ENCODE peak calls at places on chromosomes 2 and 18, in five cellular contexts. One of them, this sample, is unnamed.

GRCh38 chr2:15993232-15993610 is 52.9 kb downstream of the MYCN start:
- DNase-seq in left lung: no peak
- DNase-seq in mesendoderm: no peak
- DNase-seq in cardiac muscle cell: no peak
- DNase-seq in thoracic aorta: no peak
- DNase-seq in this sample: no peak

GRCh38 chr2:208657468-208657867 is 250.9 kb downstream of the PTH2R start:
- DNase-seq in cardiac muscle cell: no peak
- DNase-seq in mesendoderm: peak; percentile 50
- DNase-seq in left lung: no peak
- DNase-seq in thoracic aorta: no peak
- DNase-seq in this sample: no peak

GRCh38 chr18:74567805-74568204 is 29.9 kb upstream of the ZNF407 start:
- DNase-seq in left lung: no peak
- DNase-seq in cardiac muscle cell: no peak
- DNase-seq in thoracic aorta: no peak
- DNase-seq in mesendoderm: no peak
- DNase-seq in this sample: no peak

GRCh38 chr2:25251461-25252273 is 83.3 kb upstream of the POMC start:
- DNase-seq in left lung: peak; percentile 67
- DNase-seq in mesendoderm: peak; percentile 82
- DNase-seq in thoracic aorta: no peak
- DNase-seq in cardiac muscle cell: peak; percentile 44
- DNase-seq in this sample: no peak

GRCh38 chr2:201040867-201041628 is 30.4 kb downstream of the HYCC2 start:
- DNase-seq in mesendoderm: no peak
- DNase-seq in thoracic aorta: no peak
- DNase-seq in left lung: no peak
- DNase-seq in cardiac muscle cell: no peak
- DNase-seq in this sample: no peak

GRCh38 chr2:128436498-128437180 is 118.0 kb upstream of the HS6ST1 start:
- DNase-seq in left lung: no peak
- DNase-seq in mesendoderm: no peak
- DNase-seq in cardiac muscle cell: no peak
- DNase-seq in thoracic aorta: no peak
- DNase-seq in this sample: no peak

GRCh38 chr18:9575558-9575957 is 38.8 kb downstream of the PPP4R1 start:
- DNase-seq in mesendoderm: peak; percentile 75
- DNase-seq in thoracic aorta: peak; percentile 78
- DNase-seq in left lung: peak; percentile 71
- DNase-seq in cardiac muscle cell: peak; percentile 99
- DNase-seq in this sample: peak; percentile 54

GRCh38 chr18:59022167-59022945 is 117.3 kb upstream of the SEC11C start:
- DNase-seq in mesendoderm: no peak
- DNase-seq in left lung: no peak
- DNase-seq in cardiac muscle cell: peak; percentile 45
- DNase-seq in thoracic aorta: no peak
- DNase-seq in this sample: no peak

GRCh38 chr2:150469706-150470105 is 17.8 kb downstream of the RND3 start:
- DNase-seq in left lung: no peak
- DNase-seq in mesendoderm: no peak
- DNase-seq in thoracic aorta: no peak
- DNase-seq in cardiac muscle cell: no peak
- DNase-seq in this sample: no peak

GRCh38 chr2:185507703-185508102 is 230.9 kb upstream of the FSIP2 start:
- DNase-seq in mesendoderm: no peak
- DNase-seq in cardiac muscle cell: no peak
- DNase-seq in thoracic aorta: no peak
- DNase-seq in left lung: no peak
- DNase-seq in this sample: no peak

GRCh38 chr2:236614566-236614965 is 44.9 kb downstream of the ACKR3 start:
- DNase-seq in mesendoderm: no peak
- DNase-seq in left lung: no peak
- DNase-seq in cardiac muscle cell: no peak
- DNase-seq in thoracic aorta: no peak
- DNase-seq in this sample: no peak

GRCh38 chr18:35172451-35173035 is 68.3 kb upstream of the ZNF397 start:
- DNase-seq in thoracic aorta: no peak
- DNase-seq in left lung: no peak
- DNase-seq in mesendoderm: no peak
- DNase-seq in cardiac muscle cell: peak; percentile 49
- DNase-seq in this sample: no peak

DNA sequence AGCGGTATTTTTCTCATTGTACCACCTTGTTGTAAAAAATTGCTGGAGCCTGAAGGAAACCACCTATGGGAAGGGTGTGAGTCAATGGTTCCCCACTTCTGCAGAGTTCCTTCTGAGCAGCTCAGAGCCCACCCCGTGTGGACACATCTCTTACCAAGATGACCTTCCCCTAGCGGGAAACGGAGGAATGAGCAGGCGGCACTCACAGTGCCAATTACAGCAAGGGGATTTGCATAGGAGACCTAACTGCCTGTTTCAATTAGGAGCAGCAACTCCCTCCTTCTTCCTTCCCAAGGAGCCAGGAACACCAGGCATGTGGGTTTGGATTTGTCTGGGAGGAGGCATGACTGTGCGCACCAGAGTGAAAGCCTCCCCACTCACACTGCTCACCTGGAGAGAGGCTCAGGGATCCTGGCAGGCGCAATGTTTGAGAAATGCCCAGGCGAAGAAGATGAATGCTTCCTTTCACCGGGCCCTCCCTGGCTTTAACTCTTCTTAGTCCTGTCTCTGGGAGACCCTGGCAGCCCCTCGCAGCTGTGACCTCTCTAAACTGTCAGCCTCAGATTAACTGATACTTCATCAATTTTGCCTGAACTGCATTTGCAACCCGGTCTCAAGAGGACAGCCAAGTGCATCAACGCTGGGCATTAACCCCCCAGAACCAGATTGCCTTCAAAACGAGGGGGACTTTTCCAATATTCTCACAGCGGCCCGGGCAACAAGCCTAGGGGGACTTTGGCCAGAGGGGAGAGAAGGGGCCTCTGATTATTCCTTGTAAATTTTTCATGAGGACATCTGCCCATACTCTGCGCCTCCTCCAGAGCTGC is 94.0 kb downstream of the CMPK2 start:
- DNase-seq in mesendoderm: peak; percentile 69
- DNase-seq in cardiac muscle cell: no peak
- DNase-seq in thoracic aorta: no peak
- DNase-seq in left lung: no peak
- DNase-seq in this sample: no peak
- H3K27me3 ChIP-seq in mesendoderm: no peaks in the 10 kb centered on the region
- H3K27me3 ChIP-seq in cardiac muscle cell: peaks cover 5% of the 10 kb centered on the region
- H3K27me3 ChIP-seq in thoracic aorta: no peaks in the 10 kb centered on the region
- H3K27me3 ChIP-seq in left lung: peaks cover 32% of the 10 kb centered on the region
- H3K27me3 ChIP-seq in this sample: no peaks in the 10 kb centered on the region

GRCh38 chr2:132473174-132473883 is 56.7 kb downstream of the GPR39 start:
- DNase-seq in mesendoderm: no peak
- DNase-seq in cardiac muscle cell: no peak
- DNase-seq in left lung: no peak
- DNase-seq in thoracic aorta: no peak
- DNase-seq in this sample: no peak
- H3K4me1 ChIP-seq in mesendoderm: no peaks in the 10 kb centered on the region
- H3K4me1 ChIP-seq in cardiac muscle cell: no peaks in the 10 kb centered on the region
- H3K4me1 ChIP-seq in left lung: no peaks in the 10 kb centered on the region
- H3K4me1 ChIP-seq in thoracic aorta: no peaks in the 10 kb centered on the region
- H3K4me1 ChIP-seq in this sample: no peaks in the 10 kb centered on the region

GRCh38 chr2:1884933-1885580 is 140.7 kb upstream of the PXDN start:
- DNase-seq in cardiac muscle cell: peak; percentile 83
- DNase-seq in thoracic aorta: peak; percentile 31
- DNase-seq in mesendoderm: no peak
- DNase-seq in left lung: no peak
- DNase-seq in this sample: no peak

GRCh38 chr2:1881998-1882397 is 137.7 kb upstream of the PXDN start:
- DNase-seq in left lung: no peak
- DNase-seq in cardiac muscle cell: no peak
- DNase-seq in thoracic aorta: no peak
- DNase-seq in mesendoderm: no peak
- DNase-seq in this sample: no peak

GRCh38 chr2:1882471-1882870 is 138.2 kb upstream of the PXDN start:
- DNase-seq in mesendoderm: peak; percentile 47
- DNase-seq in cardiac muscle cell: no peak
- DNase-seq in thoracic aorta: no peak
- DNase-seq in left lung: no peak
- DNase-seq in this sample: no peak

GRCh38 chr2:1883476-1883875 is 139.2 kb upstream of the PXDN start:
- DNase-seq in thoracic aorta: no peak
- DNase-seq in cardiac muscle cell: no peak
- DNase-seq in mesendoderm: no peak
- DNase-seq in left lung: no peak
- DNase-seq in this sample: no peak

DNA sequence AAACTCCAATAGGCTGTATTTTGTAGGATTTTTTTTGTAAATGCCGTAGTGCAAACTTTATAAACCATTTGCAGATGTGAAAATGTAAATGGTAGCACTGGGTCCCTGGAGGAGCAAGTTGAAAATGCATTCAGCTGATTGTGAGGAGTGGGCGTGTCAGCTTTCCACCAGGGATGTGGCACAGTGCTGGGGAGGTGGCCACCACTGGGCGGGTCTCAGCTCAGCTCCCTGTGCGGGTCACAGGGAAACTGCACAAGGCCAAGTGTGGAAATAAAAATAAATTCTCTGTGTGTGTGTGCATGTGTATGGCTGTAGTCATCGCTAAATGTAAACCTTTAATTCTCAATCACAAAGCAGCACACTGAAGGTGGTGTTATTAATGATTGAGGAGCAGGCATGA is 137.2 kb upstream of the PXDN start:
- DNase-seq in mesendoderm: no peak
- DNase-seq in thoracic aorta: no peak
- DNase-seq in cardiac muscle cell: no peak
- DNase-seq in left lung: no peak
- DNase-seq in this sample: no peak
- H3K27me3 ChIP-seq in mesendoderm: no peaks in the 10 kb centered on the region
- H3K27me3 ChIP-seq in thoracic aorta: no peaks in the 10 kb centered on the region
- H3K27me3 ChIP-seq in cardiac muscle cell: no peaks in the 10 kb centered on the region
- H3K27me3 ChIP-seq in left lung: peaks cover 18% of the 10 kb centered on the region
- H3K27me3 ChIP-seq in this sample: peaks cover 5% of the 10 kb centered on the region

GRCh38 chr2:168524005-168524404 is 67.9 kb downstream of the CERS6 start:
- DNase-seq in left lung: no peak
- DNase-seq in mesendoderm: no peak
- DNase-seq in thoracic aorta: no peak
- DNase-seq in cardiac muscle cell: no peak
- DNase-seq in this sample: no peak
- H3K4me1 ChIP-seq in left lung: peaks cover 22% of the 10 kb centered on the region
- H3K4me1 ChIP-seq in mesendoderm: peaks cover 4% of the 10 kb centered on the region
- H3K4me1 ChIP-seq in thoracic aorta: peaks cover 17% of the 10 kb centered on the region
- H3K4me1 ChIP-seq in cardiac muscle cell: peaks cover 50% of the 10 kb centered on the region
- H3K4me1 ChIP-seq in this sample: peaks cover 13% of the 10 kb centered on the region